ENCODE peak calls at places on chromosomes 16 and 17, in five cellular contexts. G is NCI-H1105 treated with DMSO at 0.1 percent for 48 hours, A is heart left ventricle, E is activated T-cell treated with anti-CD3 and anti-CD28 coated beads for 1 hour, L is choroid plexus epithelial cell. Z is an unnamed sample.

GRCh38 chr17:1002412-1002753 is 5.5 kb downstream of the TIMM22 start:
- DNase-seq in G (no peak), A (no peak), E (no peak), L (peak; percentile 64), Z (peak; percentile 60)

GRCh38 chr16:30488764-30489595 is 16.4 kb downstream of the ITGAL start:
- DNase-seq in G (no peak), A (no peak), E (no peak), L (peak; percentile 29), Z (no peak)

GRCh38 chr16:69840975-69841374 is 78.8 kb downstream of the WWP2 start:
- DNase-seq in G (no peak), A (no peak), E (no peak), L (peak; percentile 47), Z (no peak)

GRCh38 chr17:81338301-81339179 is 43.4 kb upstream of the SLC38A10 start:
- DNase-seq in G (no peak), A (peak; percentile 46), E (no peak), L (no peak), Z (peak; percentile 19)

GRCh38 chr17:56026894-56027293 is 126.4 kb upstream of the ANKFN1 start:
- DNase-seq in G (no peak), A (no peak), E (no peak), L (no peak), Z (no peak)

GRCh38 chr17:51813166-51813783 is 345.2 kb downstream of the CA10 start:
- DNase-seq in G (peak; percentile 37), A (no peak), E (no peak), L (no peak), Z (no peak)

GRCh38 chr17:72516772-72517399 is 396.1 kb downstream of the SOX9 start:
- DNase-seq in G (no peak), A (no peak), E (no peak), L (peak; percentile 37), Z (peak; percentile 16)

GRCh38 chr17:36816889-36817288 is 120.4 kb upstream of the LHX1 start:
- DNase-seq in G (no peak), A (no peak), E (no peak), L (no peak), Z (no peak)

GRCh38 chr16:1257561-1258217 is 1.8 kb downstream of the TPSD1 start:
- DNase-seq in G (no peak), A (no peak), E (no peak), L (no peak), Z (no peak)

GRCh38 chr17:72123964-72124791 is 3.4 kb downstream of the SOX9 start:
- DNase-seq in G (no peak), A (no peak), E (no peak), L (no peak), Z (no peak)

Z was measured in fibroblast of the aortic adventitia.